ENCODE peak calls at places on chromosome 19, in nine cellular contexts. One of them, this sample, is unnamed.

GRCh38 chr19:5074418-5074817 is 105.5 kb downstream of the KDM4B start:
- DNase-seq in dorsolateral prefrontal cortex: no peak
- DNase-seq in substantia nigra: no peak
- DNase-seq in EL: no peak
- DNase-seq in Calu3: no peak
- DNase-seq in stimulated activated naive CD4-positive, alpha-beta T cell treated with Interleukin-2 at 50 U/mL for 16 hours: no peak
- DNase-seq in heart left ventricle: no peak
- DNase-seq in ureter: no peak
- DNase-seq in midbrain: no peak
- DNase-seq in this sample: no peak

GRCh38 chr19:46000497-46001246 is 5.4 kb downstream of the CCDC61 start:
- DNase-seq in dorsolateral prefrontal cortex: peak
- DNase-seq in substantia nigra: peak
- DNase-seq in EL: no peak
- DNase-seq in Calu3: no peak
- DNase-seq in stimulated activated naive CD4-positive, alpha-beta T cell treated with Interleukin-2 at 50 U/mL for 16 hours: peak
- DNase-seq in heart left ventricle: peak
- DNase-seq in ureter: no peak
- DNase-seq in midbrain: peak
- DNase-seq in this sample: no peak

GRCh38 chr19:18415177-18415867 is 3.9 kb upstream of the SSBP4 start:
- DNase-seq in dorsolateral prefrontal cortex: no peak
- DNase-seq in substantia nigra: no peak
- DNase-seq in EL: peak
- DNase-seq in Calu3: no peak
- DNase-seq in stimulated activated naive CD4-positive, alpha-beta T cell treated with Interleukin-2 at 50 U/mL for 16 hours: no peak
- DNase-seq in heart left ventricle: peak
- DNase-seq in ureter: peak
- DNase-seq in midbrain: peak
- DNase-seq in this sample: peak

GRCh38 chr19:1173160-1173844 is 766 bp downstream of the SBNO2 start:
- DNase-seq in dorsolateral prefrontal cortex: no peak
- DNase-seq in substantia nigra: no peak
- DNase-seq in EL: no peak
- DNase-seq in Calu3: no peak
- DNase-seq in stimulated activated naive CD4-positive, alpha-beta T cell treated with Interleukin-2 at 50 U/mL for 16 hours: no peak
- DNase-seq in heart left ventricle: peak
- DNase-seq in ureter: peak
- DNase-seq in midbrain: no peak
- DNase-seq in this sample: no peak

GRCh38 chr19:51931921-51932320 is 4.6 kb downstream of the ZNF613 start:
- DNase-seq in dorsolateral prefrontal cortex: no peak
- DNase-seq in substantia nigra: no peak
- DNase-seq in EL: no peak
- DNase-seq in Calu3: no peak
- DNase-seq in stimulated activated naive CD4-positive, alpha-beta T cell treated with Interleukin-2 at 50 U/mL for 16 hours: no peak
- DNase-seq in heart left ventricle: no peak
- DNase-seq in ureter: no peak
- DNase-seq in midbrain: no peak
- DNase-seq in this sample: no peak

GRCh38 chr19:45395524-45396388 is 9.1 kb downstream of the PPP1R13L start:
- DNase-seq in dorsolateral prefrontal cortex: no peak
- DNase-seq in substantia nigra: no peak
- DNase-seq in EL: no peak
- DNase-seq in Calu3: no peak
- DNase-seq in stimulated activated naive CD4-positive, alpha-beta T cell treated with Interleukin-2 at 50 U/mL for 16 hours: no peak
- DNase-seq in heart left ventricle: no peak
- DNase-seq in ureter: no peak
- DNase-seq in midbrain: no peak
- DNase-seq in this sample: no peak

GRCh38 chr19:11736696-11737095 is 2.0 kb downstream of the ZNF823 start:
- DNase-seq in dorsolateral prefrontal cortex: no peak
- DNase-seq in substantia nigra: no peak
- DNase-seq in EL: peak
- DNase-seq in Calu3: no peak
- DNase-seq in stimulated activated naive CD4-positive, alpha-beta T cell treated with Interleukin-2 at 50 U/mL for 16 hours: no peak
- DNase-seq in heart left ventricle: peak
- DNase-seq in ureter: peak
- DNase-seq in midbrain: no peak
- DNase-seq in this sample: peak

GRCh38 chr19:49954092-49954825 is 6.7 kb downstream of the SIGLEC11 start:
- DNase-seq in dorsolateral prefrontal cortex: no peak
- DNase-seq in substantia nigra: no peak
- DNase-seq in EL: no peak
- DNase-seq in Calu3: peak
- DNase-seq in stimulated activated naive CD4-positive, alpha-beta T cell treated with Interleukin-2 at 50 U/mL for 16 hours: no peak
- DNase-seq in heart left ventricle: no peak
- DNase-seq in ureter: no peak
- DNase-seq in midbrain: no peak
- DNase-seq in this sample: no peak

GRCh38 chr19:33486936-33487793 is 34.4 kb downstream of the PEPD start:
- DNase-seq in dorsolateral prefrontal cortex: no peak
- DNase-seq in substantia nigra: no peak
- DNase-seq in EL: no peak
- DNase-seq in Calu3: no peak
- DNase-seq in stimulated activated naive CD4-positive, alpha-beta T cell treated with Interleukin-2 at 50 U/mL for 16 hours: no peak
- DNase-seq in heart left ventricle: no peak
- DNase-seq in ureter: no peak
- DNase-seq in midbrain: no peak
- DNase-seq in this sample: no peak

GRCh38 chr19:3814648-3815047 is 28.5 kb upstream of the MATK start:
- DNase-seq in dorsolateral prefrontal cortex: no peak
- DNase-seq in substantia nigra: no peak
- DNase-seq in EL: no peak
- DNase-seq in Calu3: no peak
- DNase-seq in stimulated activated naive CD4-positive, alpha-beta T cell treated with Interleukin-2 at 50 U/mL for 16 hours: no peak
- DNase-seq in heart left ventricle: no peak
- DNase-seq in ureter: no peak
- DNase-seq in midbrain: no peak
- DNase-seq in this sample: no peak

GRCh38 chr19:4369109-4369887 is 25.9 kb downstream of the MPND start:
- DNase-seq in dorsolateral prefrontal cortex: no peak
- DNase-seq in substantia nigra: no peak
- DNase-seq in EL: no peak
- DNase-seq in Calu3: peak
- DNase-seq in stimulated activated naive CD4-positive, alpha-beta T cell treated with Interleukin-2 at 50 U/mL for 16 hours: peak
- DNase-seq in heart left ventricle: peak
- DNase-seq in ureter: peak
- DNase-seq in midbrain: no peak
- DNase-seq in this sample: no peak

GRCh38 chr19:54262066-54262465 is 5.0 kb upstream of the LILRB5 start:
- DNase-seq in dorsolateral prefrontal cortex: no peak
- DNase-seq in substantia nigra: no peak
- DNase-seq in EL: no peak
- DNase-seq in Calu3: no peak
- DNase-seq in stimulated activated naive CD4-positive, alpha-beta T cell treated with Interleukin-2 at 50 U/mL for 16 hours: no peak
- DNase-seq in heart left ventricle: no peak
- DNase-seq in ureter: peak
- DNase-seq in midbrain: no peak
- DNase-seq in this sample: no peak

GRCh38 chr19:29645911-29646310 is 19.4 kb upstream of the PLEKHF1 start:
- DNase-seq in dorsolateral prefrontal cortex: no peak
- DNase-seq in substantia nigra: no peak
- DNase-seq in EL: peak
- DNase-seq in Calu3: no peak
- DNase-seq in stimulated activated naive CD4-positive, alpha-beta T cell treated with Interleukin-2 at 50 U/mL for 16 hours: no peak
- DNase-seq in heart left ventricle: peak
- DNase-seq in ureter: peak
- DNase-seq in midbrain: no peak
- DNase-seq in this sample: peak

GRCh38 chr19:35828694-35829301 is 16.2 kb upstream of the PRODH2 start:
- DNase-seq in dorsolateral prefrontal cortex: peak
- DNase-seq in substantia nigra: no peak
- DNase-seq in EL: peak
- DNase-seq in Calu3: peak
- DNase-seq in stimulated activated naive CD4-positive, alpha-beta T cell treated with Interleukin-2 at 50 U/mL for 16 hours: no peak
- DNase-seq in heart left ventricle: peak
- DNase-seq in ureter: no peak
- DNase-seq in midbrain: peak
- DNase-seq in this sample: peak

GRCh38 chr19:38667552-38668205 is 20.2 kb downstream of the ACTN4 start:
- DNase-seq in dorsolateral prefrontal cortex: no peak
- DNase-seq in substantia nigra: no peak
- DNase-seq in EL: peak
- DNase-seq in Calu3: no peak
- DNase-seq in stimulated activated naive CD4-positive, alpha-beta T cell treated with Interleukin-2 at 50 U/mL for 16 hours: no peak
- DNase-seq in heart left ventricle: no peak
- DNase-seq in ureter: no peak
- DNase-seq in midbrain: no peak
- DNase-seq in this sample: peak

GRCh38 chr19:2997720-2998119 is 20.4 kb downstream of the TLE6 start:
- DNase-seq in dorsolateral prefrontal cortex: no peak
- DNase-seq in substantia nigra: no peak
- DNase-seq in EL: no peak
- DNase-seq in Calu3: no peak
- DNase-seq in stimulated activated naive CD4-positive, alpha-beta T cell treated with Interleukin-2 at 50 U/mL for 16 hours: no peak
- DNase-seq in heart left ventricle: no peak
- DNase-seq in ureter: no peak
- DNase-seq in midbrain: no peak
- DNase-seq in this sample: no peak

GRCh38 chr19:1789282-1790020 is 22.6 kb downstream of the ATP8B3 start:
- DNase-seq in dorsolateral prefrontal cortex: no peak
- DNase-seq in substantia nigra: no peak
- DNase-seq in EL: no peak
- DNase-seq in Calu3: no peak
- DNase-seq in stimulated activated naive CD4-positive, alpha-beta T cell treated with Interleukin-2 at 50 U/mL for 16 hours: no peak
- DNase-seq in heart left ventricle: no peak
- DNase-seq in ureter: no peak
- DNase-seq in midbrain: no peak
- DNase-seq in this sample: no peak

GRCh38 chr19:39405930-39406655 is 554 bp upstream of the ZFP36 start:
- DNase-seq in dorsolateral prefrontal cortex: no peak
- DNase-seq in substantia nigra: no peak
- DNase-seq in EL: no peak
- DNase-seq in Calu3: no peak
- DNase-seq in stimulated activated naive CD4-positive, alpha-beta T cell treated with Interleukin-2 at 50 U/mL for 16 hours: peak
- DNase-seq in heart left ventricle: peak
- DNase-seq in ureter: no peak
- DNase-seq in midbrain: peak
- DNase-seq in this sample: no peak

GRCh38 chr19:11378319-11379189 is 4.1 kb downstream of the SWSAP1 start:
- DNase-seq in dorsolateral prefrontal cortex: peak
- DNase-seq in substantia nigra: no peak
- DNase-seq in EL: peak
- DNase-seq in Calu3: peak
- DNase-seq in stimulated activated naive CD4-positive, alpha-beta T cell treated with Interleukin-2 at 50 U/mL for 16 hours: no peak
- DNase-seq in heart left ventricle: no peak
- DNase-seq in ureter: no peak
- DNase-seq in midbrain: peak
- DNase-seq in this sample: peak

GRCh38 chr19:44891016-44891882 is at the start of gene TOMM40:
- DNase-seq in dorsolateral prefrontal cortex: peak
- DNase-seq in substantia nigra: no peak
- DNase-seq in EL: peak
- DNase-seq in Calu3: peak
- DNase-seq in stimulated activated naive CD4-positive, alpha-beta T cell treated with Interleukin-2 at 50 U/mL for 16 hours: peak
- DNase-seq in heart left ventricle: no peak
- DNase-seq in ureter: no peak
- DNase-seq in midbrain: no peak
- DNase-seq in this sample: no peak

GRCh38 chr19:4449022-4449825 is 8.4 kb downstream of the UBXN6 start:
- DNase-seq in dorsolateral prefrontal cortex: peak
- DNase-seq in substantia nigra: peak
- DNase-seq in EL: no peak
- DNase-seq in Calu3: no peak
- DNase-seq in stimulated activated naive CD4-positive, alpha-beta T cell treated with Interleukin-2 at 50 U/mL for 16 hours: no peak
- DNase-seq in heart left ventricle: peak
- DNase-seq in ureter: peak
- DNase-seq in midbrain: peak
- DNase-seq in this sample: no peak

GRCh38 chr19:58434217-58434616 is 5.7 kb downstream of the ZNF132 start:
- DNase-seq in dorsolateral prefrontal cortex: no peak
- DNase-seq in substantia nigra: no peak
- DNase-seq in EL: no peak
- DNase-seq in Calu3: no peak
- DNase-seq in stimulated activated naive CD4-positive, alpha-beta T cell treated with Interleukin-2 at 50 U/mL for 16 hours: no peak
- DNase-seq in heart left ventricle: no peak
- DNase-seq in ureter: no peak
- DNase-seq in midbrain: no peak
- DNase-seq in this sample: no peak

GRCh38 chr19:38556521-38557174 is 61.1 kb downstream of the MAP4K1 start:
- DNase-seq in dorsolateral prefrontal cortex: no peak
- DNase-seq in substantia nigra: no peak
- DNase-seq in EL: no peak
- DNase-seq in Calu3: peak
- DNase-seq in stimulated activated naive CD4-positive, alpha-beta T cell treated with Interleukin-2 at 50 U/mL for 16 hours: no peak
- DNase-seq in heart left ventricle: no peak
- DNase-seq in ureter: no peak
- DNase-seq in midbrain: no peak
- DNase-seq in this sample: no peak

GRCh38 chr19:8209965-8210659 is 942 bp downstream of the CERS4 start:
- DNase-seq in dorsolateral prefrontal cortex: no peak
- DNase-seq in substantia nigra: no peak
- DNase-seq in EL: no peak
- DNase-seq in Calu3: no peak
- DNase-seq in stimulated activated naive CD4-positive, alpha-beta T cell treated with Interleukin-2 at 50 U/mL for 16 hours: no peak
- DNase-seq in heart left ventricle: no peak
- DNase-seq in ureter: no peak
- DNase-seq in midbrain: no peak
- DNase-seq in this sample: no peak

GRCh38 chr19:1874554-1875185 is 10.6 kb downstream of the ABHD17A start:
- DNase-seq in dorsolateral prefrontal cortex: no peak
- DNase-seq in substantia nigra: no peak
- DNase-seq in EL: peak
- DNase-seq in Calu3: no peak
- DNase-seq in stimulated activated naive CD4-positive, alpha-beta T cell treated with Interleukin-2 at 50 U/mL for 16 hours: no peak
- DNase-seq in heart left ventricle: no peak
- DNase-seq in ureter: no peak
- DNase-seq in midbrain: no peak
- DNase-seq in this sample: no peak

GRCh38 chr19:6577410-6578125 is 13.4 kb downstream of the CD70 start:
- DNase-seq in dorsolateral prefrontal cortex: no peak
- DNase-seq in substantia nigra: no peak
- DNase-seq in EL: no peak
- DNase-seq in Calu3: no peak
- DNase-seq in stimulated activated naive CD4-positive, alpha-beta T cell treated with Interleukin-2 at 50 U/mL for 16 hours: no peak
- DNase-seq in heart left ventricle: no peak
- DNase-seq in ureter: no peak
- DNase-seq in midbrain: peak
- DNase-seq in this sample: no peak

GRCh38 chr19:6047741-6048231 is 62.5 kb downstream of the RFX2 start:
- DNase-seq in dorsolateral prefrontal cortex: peak
- DNase-seq in substantia nigra: no peak
- DNase-seq in EL: peak
- DNase-seq in Calu3: peak
- DNase-seq in stimulated activated naive CD4-positive, alpha-beta T cell treated with Interleukin-2 at 50 U/mL for 16 hours: no peak
- DNase-seq in heart left ventricle: no peak
- DNase-seq in ureter: peak
- DNase-seq in midbrain: peak
- DNase-seq in this sample: no peak